ENCODE peak calls at places on chromosomes 12 and 14, in ten cellular contexts. Z, A, R, T, N, J, K, Y, D and O are unnamed samples.

GRCh38 chr14:54902143-54902520 is 494 bp downstream of the GCH1 start:
- DNase-seq in R (peak; percentile 23), T (peak; percentile 68), J (peak; percentile 89), A (peak; percentile 21), Y (peak; percentile 75), N (peak; percentile 71), D (no peak), K (peak; percentile 48), Z (no peak), O (peak; percentile 73)

GRCh38 chr12:47397664-47398281 is 308.1 kb downstream of the RPAP3 start:
- DNase-seq in A (peak; percentile 72), K (no peak), D (no peak), N (no peak), T (peak; percentile 70), Z (no peak), J (peak; percentile 80), R (no peak), Y (no peak), O (peak; percentile 77)

GRCh38 chr12:85413266-85413665 is 133.2 kb downstream of the ALX1 start:
- DNase-seq in K (no peak), Y (no peak), T (peak; percentile 60), N (no peak), R (no peak), J (no peak), D (no peak), A (no peak), Z (no peak), O (peak; percentile 38)

GRCh38 chr14:67971627-67972625 is 152.3 kb downstream of the RAD51B start:
- DNase-seq in Z (no peak), K (no peak), D (no peak), A (peak; percentile 33), R (no peak), J (peak; percentile 1), T (no peak), N (no peak), Y (no peak), O (peak; percentile 15)

GRCh38 chr14:75232597-75232996 is 46.0 kb upstream of the FOS start:
- DNase-seq in R (no peak), A (no peak), Y (no peak), J (peak; percentile 67), N (no peak), Z (no peak), D (no peak), T (no peak), K (no peak), O (no peak)

GRCh38 chr12:126903180-126903876 is 1363.6 kb upstream of the TMEM132C start:
- DNase-seq in R (no peak), K (no peak), T (no peak), Z (no peak), A (no peak), N (no peak), J (no peak), Y (no peak), D (no peak), O (no peak)

GRCh38 chr14:92403981-92404380 is 81.0 kb downstream of the SLC24A4 start:
- DNase-seq in R (no peak), J (no peak), A (no peak), D (no peak), K (no peak), T (no peak), Y (no peak), Z (no peak), N (no peak), O (no peak)

GRCh38 chr12:132703611-132704010 is 7.0 kb upstream of the PGAM5 start:
- DNase-seq in J (no peak), Y (no peak), D (no peak), T (no peak), R (no peak), K (no peak), N (no peak), Z (no peak), A (no peak), O (no peak)

GRCh38 chr12:93156091-93156490 is 221.6 kb upstream of the NUDT4 start:
- DNase-seq in J (no peak), T (no peak), Z (peak; percentile 22), R (no peak), D (no peak), A (no peak), N (no peak), Y (no peak), K (no peak), O (no peak)

GRCh38 chr14:100782516-100783320 is 43.2 kb upstream of the MEG3 start:
- DNase-seq in Z (no peak), D (no peak), T (no peak), R (no peak), K (peak; percentile 21), N (no peak), J (no peak), A (no peak), Y (no peak), O (no peak)

GRCh38 chr14:51738754-51739153 is 87.0 kb downstream of the FRMD6 start:
- DNase-seq in D (no peak), K (no peak), A (no peak), Y (no peak), T (no peak), J (no peak), N (no peak), Z (peak; percentile 57), R (peak; percentile 1), O (no peak)

GRCh38 chr12:1777798-1778197 is 42.6 kb upstream of the LRTM2 start:
- DNase-seq in D (no peak), N (no peak), T (peak; percentile 73), Y (no peak), R (no peak), K (no peak), Z (no peak), J (no peak), A (peak; percentile 82), O (peak; percentile 49)

GRCh38 chr12:87856-88255 is 21.3 kb downstream of the IQSEC3 start:
- DNase-seq in Y (no peak), A (peak; percentile 66), D (no peak), N (no peak), T (no peak), Z (no peak), R (no peak), K (no peak), J (no peak), O (no peak)